ENCODE peak calls at places on chromosomes 3 and 15, in six cellular contexts. M is CD8-positive, alpha-beta T cell; E is aorta; R is fibroblast of lung; V is brain microvascular endothelial cell; Y is uterus. L is an unnamed sample.

GRCh38 chr3:9976736-9977709 is 9.6 kb downstream of the EMC3 start:
- DNase-seq in M (no peak), E (peak; percentile 80), R (peak; percentile 98), V (peak; percentile 93), Y (peak; percentile 87), L (peak; percentile 88)

GRCh38 chr3:137174514-137174913 is 216.7 kb downstream of the IL20RB start:
- DNase-seq in M (no peak), E (no peak), R (no peak), V (no peak), Y (no peak), L (no peak)

GRCh38 chr15:40855706-40856234 is 11.9 kb downstream of the SPINT1 start:
- DNase-seq in M (no peak), E (peak; percentile 27), R (no peak), V (no peak), Y (no peak), L (no peak)

GRCh38 chr15:53910852-53911251 is 67.4 kb upstream of the UNC13C start:
- DNase-seq in M (no peak), E (no peak), R (no peak), V (no peak), Y (no peak), L (no peak)

GRCh38 chr15:56524915-56525314 is 60.0 kb upstream of the MNS1 start:
- DNase-seq in M (no peak), E (no peak), R (peak; percentile 71), V (peak; percentile 58), Y (no peak), L (no peak)

GRCh38 chr15:98034731-98035130 is 74.2 kb downstream of the ARRDC4 start:
- DNase-seq in M (no peak), E (no peak), R (no peak), V (no peak), Y (no peak), L (peak; percentile 66)

GRCh38 chr3:51535146-51536019 is 3.1 kb upstream of the RAD54L2 start:
- DNase-seq in M (no peak), E (no peak), R (peak; percentile 13), V (no peak), Y (no peak), L (no peak)

GRCh38 chr3:142981108-142981507 is 17.6 kb upstream of the PAQR9 start:
- DNase-seq in M (no peak), E (no peak), R (no peak), V (no peak), Y (no peak), L (no peak)

GRCh38 chr15:40097968-40098476 is 10.7 kb downstream of the BMF start:
- DNase-seq in M (no peak), E (peak; percentile 84), R (no peak), V (no peak), Y (peak; percentile 47), L (no peak)

GRCh38 chr15:74311734-74312444 is 55.6 kb downstream of the CYP11A1 start:
- DNase-seq in M (no peak), E (no peak), R (no peak), V (no peak), Y (no peak), L (no peak)

GRCh38 chr3:58143417-58144055 is 67.2 kb downstream of the DNASE1L3 start:
- DNase-seq in M (no peak), E (no peak), R (no peak), V (no peak), Y (no peak), L (no peak)

GRCh38 chr3:159175391-159175725 is 373.5 kb downstream of the MFSD1 start:
- DNase-seq in M (no peak), E (no peak), R (peak; percentile 36), V (no peak), Y (no peak), L (no peak)

GRCh38 chr3:123792473-123793201 is 91.5 kb downstream of the MYLK start:
- DNase-seq in M (no peak), E (no peak), R (peak; percentile 69), V (no peak), Y (no peak), L (peak; percentile 70)

GRCh38 chr15:68733666-68734065 is 87.0 kb downstream of the ANP32A start:
- DNase-seq in M (no peak), E (no peak), R (no peak), V (no peak), Y (no peak), L (no peak)

GRCh38 chr15:52178765-52179164 is 12.4 kb downstream of the GNB5 start:
- DNase-seq in M (no peak), E (no peak), R (no peak), V (no peak), Y (peak; percentile 49), L (no peak)

GRCh38 chr15:23797747-23798157 is 110.6 kb upstream of the NDN start:
- DNase-seq in M (no peak), E (no peak), R (no peak), V (no peak), Y (peak; percentile 14), L (no peak)

GRCh38 chr3:55042591-55042990 is 114.7 kb upstream of the LRTM1 start:
- DNase-seq in M (no peak), E (no peak), R (no peak), V (no peak), Y (no peak), L (no peak)

GRCh38 chr15:62528505-62528904 is 363.4 kb upstream of the C2CD4B start:
- DNase-seq in M (no peak), E (no peak), R (no peak), V (no peak), Y (no peak), L (no peak)

GRCh38 chr3:137998643-137999042 is 11.3 kb upstream of the CLDN18 start:
- DNase-seq in M (no peak), E (no peak), R (no peak), V (no peak), Y (no peak), L (no peak)

GRCh38 chr3:59575113-59576001 is 525.5 kb upstream of the CFAP20DC start:
- DNase-seq in M (peak; percentile 90), E (peak; percentile 86), R (peak; percentile 59), V (peak; percentile 80), Y (peak; percentile 83), L (peak; percentile 64)

GRCh38 chr15:64619880-64620839 is 155.2 kb downstream of the RBPMS2 start:
- DNase-seq in M (no peak), E (no peak), R (peak; percentile 85), V (peak; percentile 54), Y (no peak), L (peak; percentile 75)

GRCh38 chr3:36077320-36077719 is 303.0 kb upstream of the STAC start:
- DNase-seq in M (no peak), E (no peak), R (no peak), V (no peak), Y (no peak), L (no peak)

GRCh38 chr3:71022552-71023335 is 560.8 kb downstream of the FOXP1 start:
- DNase-seq in M (no peak), E (no peak), R (peak; percentile 26), V (no peak), Y (no peak), L (peak; percentile 36)
- H3K27ac ChIP-seq in M (no peak overlapping the region), E (no peak overlapping the region), R (no peak overlapping the region), V (no peak overlapping the region), Y (no peak overlapping the region), L (no peak overlapping the region)

GRCh38 chr3:44132061-44132460 is 109.6 kb upstream of the TOPAZ1 start:
- DNase-seq in M (no peak), E (no peak), R (no peak), V (no peak), Y (no peak), L (peak; percentile 64)
- H3K27ac ChIP-seq in M (no peak overlapping the region), E (no peak overlapping the region), R (no peak overlapping the region), V (no peak overlapping the region), Y (no peak overlapping the region), L (no peak overlapping the region)

GRCh38 chr3:50369271-50369670 is 9.9 kb upstream of the TMEM115 start:
- DNase-seq in M (no peak), E (no peak), R (no peak), V (no peak), Y (no peak), L (peak; percentile 40)

GRCh38 chr3:50372349-50372748 is 13.0 kb upstream of the TMEM115 start:
- DNase-seq in M (no peak), E (no peak), R (no peak), V (no peak), Y (no peak), L (no peak)

GRCh38 chr3:50373146-50373864 is 14.0 kb upstream of the TMEM115 start:
- DNase-seq in M (no peak), E (no peak), R (no peak), V (no peak), Y (no peak), L (no peak)

GRCh38 chr3:50370594-50370993 is 11.3 kb upstream of the TMEM115 start:
- DNase-seq in M (no peak), E (no peak), R (no peak), V (peak; percentile 38), Y (no peak), L (no peak)

GRCh38 chr3:50371133-50371670 is 11.9 kb upstream of the TMEM115 start:
- DNase-seq in M (no peak), E (no peak), R (peak; percentile 24), V (no peak), Y (no peak), L (no peak)
- H3K27ac ChIP-seq in M (no peak overlapping the region), E (no peak overlapping the region), R (no peak overlapping the region), V (no peak overlapping the region), Y (no peak overlapping the region), L (no peak overlapping the region)

GRCh38 chr3:149087208-149087607 is 875 bp upstream of the HLTF start:
- DNase-seq in M (no peak), E (no peak), R (no peak), V (no peak), Y (no peak), L (no peak)
- H3K27ac ChIP-seq in M (no peak overlapping the region), E (no peak overlapping the region), R (no peak overlapping the region), V (no peak overlapping the region), Y (no peak overlapping the region), L (no peak overlapping the region)

GRCh38 chr3:152448091-152448490 is 179.4 kb downstream of the MBNL1 start:
- DNase-seq in M (no peak), E (no peak), R (no peak), V (no peak), Y (no peak), L (no peak)
- H3K27ac ChIP-seq in M (no peak overlapping the region), E (no peak overlapping the region), R (no peak overlapping the region), V (no peak overlapping the region), Y (peak overlapping the region; percentile 13), L (no peak overlapping the region)

GRCh38 chr3:29683306-29683993 is 402.6 kb downstream of the RBMS3 start:
- DNase-seq in M (no peak), E (no peak), R (peak; percentile 83), V (peak; percentile 72), Y (no peak), L (peak; percentile 49)
- H3K27ac ChIP-seq in M (no peak overlapping the region), E (peak overlapping the region; percentile 84), R (peak overlapping the region; percentile 43), V (peak overlapping the region; percentile 60), Y (peak overlapping the region; percentile 59), L (peak overlapping the region; percentile 16)

DNA sequence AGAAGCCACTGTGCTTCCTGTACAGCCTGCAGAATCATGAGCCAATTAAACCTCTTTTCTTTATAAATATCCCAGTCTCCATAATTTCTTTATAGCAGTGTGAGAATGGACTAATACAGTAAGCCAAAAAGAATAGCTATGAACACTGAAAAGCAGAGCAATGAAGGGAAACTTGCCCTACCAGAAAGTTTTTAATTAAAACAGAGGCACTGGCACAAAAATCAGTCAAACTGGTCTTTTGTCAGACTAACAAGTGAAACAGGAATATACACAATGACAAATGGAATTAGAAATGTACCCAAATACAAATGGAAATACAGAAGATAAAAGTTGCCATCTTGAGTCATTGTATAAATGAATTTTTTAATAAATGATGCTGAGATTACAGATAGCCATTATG is 40.5 kb downstream of the POLQ start:
- DNase-seq in M (no peak), E (no peak), R (no peak), V (no peak), Y (no peak), L (no peak)
- H3K27ac ChIP-seq in M (no peak overlapping the region), E (no peak overlapping the region), R (no peak overlapping the region), V (no peak overlapping the region), Y (no peak overlapping the region), L (no peak overlapping the region)